ENCODE peak calls at places on chromosomes 3 and 15, in nine cellular contexts. One of them, this sample, is unnamed.

GRCh38 chr3:24373198-24373959 is 121.3 kb downstream of the THRB start:
- DNase-seq in RWPE1: no peak
- DNase-seq in fibroblast of pulmonary artery: no peak
- DNase-seq in body of pancreas: peak
- DNase-seq in AG09319: no peak
- DNase-seq in upper lobe of right lung: peak
- DNase-seq in A673: no peak
- DNase-seq in Peyer's patch: no peak
- DNase-seq in epithelial cell of esophagus: no peak
- DNase-seq in this sample: no peak

GRCh38 chr3:186909078-186909853 is 21.1 kb upstream of the ST6GAL1 start:
- DNase-seq in RWPE1: no peak
- DNase-seq in fibroblast of pulmonary artery: no peak
- DNase-seq in body of pancreas: no peak
- DNase-seq in AG09319: no peak
- DNase-seq in upper lobe of right lung: no peak
- DNase-seq in A673: no peak
- DNase-seq in Peyer's patch: no peak
- DNase-seq in epithelial cell of esophagus: no peak
- DNase-seq in this sample: no peak

GRCh38 chr15:23052522-23052921 is 13.2 kb upstream of the TUBGCP5 start:
- DNase-seq in RWPE1: no peak
- DNase-seq in fibroblast of pulmonary artery: no peak
- DNase-seq in body of pancreas: no peak
- DNase-seq in AG09319: no peak
- DNase-seq in upper lobe of right lung: no peak
- DNase-seq in A673: no peak
- DNase-seq in Peyer's patch: no peak
- DNase-seq in epithelial cell of esophagus: no peak
- DNase-seq in this sample: no peak

GRCh38 chr3:23075478-23075877 is 127.6 kb upstream of the UBE2E2 start:
- DNase-seq in RWPE1: no peak
- DNase-seq in fibroblast of pulmonary artery: peak
- DNase-seq in body of pancreas: no peak
- DNase-seq in AG09319: no peak
- DNase-seq in upper lobe of right lung: no peak
- DNase-seq in A673: no peak
- DNase-seq in Peyer's patch: no peak
- DNase-seq in epithelial cell of esophagus: no peak
- DNase-seq in this sample: no peak

GRCh38 chr3:28349397-28350000 is 875 bp upstream of the AZI2 start:
- DNase-seq in RWPE1: peak
- DNase-seq in fibroblast of pulmonary artery: no peak
- DNase-seq in body of pancreas: no peak
- DNase-seq in AG09319: no peak
- DNase-seq in upper lobe of right lung: no peak
- DNase-seq in A673: no peak
- DNase-seq in Peyer's patch: no peak
- DNase-seq in epithelial cell of esophagus: peak
- DNase-seq in this sample: no peak

GRCh38 chr3:101976473-101976872 is 127.2 kb downstream of the NFKBIZ start:
- DNase-seq in RWPE1: no peak
- DNase-seq in fibroblast of pulmonary artery: peak
- DNase-seq in body of pancreas: no peak
- DNase-seq in AG09319: no peak
- DNase-seq in upper lobe of right lung: no peak
- DNase-seq in A673: no peak
- DNase-seq in Peyer's patch: no peak
- DNase-seq in epithelial cell of esophagus: no peak
- DNase-seq in this sample: peak

GRCh38 chr3:135352213-135352612 is 557.2 kb downstream of the EPHB1 start:
- DNase-seq in RWPE1: no peak
- DNase-seq in fibroblast of pulmonary artery: no peak
- DNase-seq in body of pancreas: no peak
- DNase-seq in AG09319: no peak
- DNase-seq in upper lobe of right lung: no peak
- DNase-seq in A673: no peak
- DNase-seq in Peyer's patch: no peak
- DNase-seq in epithelial cell of esophagus: no peak
- DNase-seq in this sample: no peak

GRCh38 chr3:78887029-78887428 is 880.8 kb downstream of the ROBO1 start:
- DNase-seq in RWPE1: peak
- DNase-seq in fibroblast of pulmonary artery: peak
- DNase-seq in body of pancreas: no peak
- DNase-seq in AG09319: no peak
- DNase-seq in upper lobe of right lung: no peak
- DNase-seq in A673: no peak
- DNase-seq in Peyer's patch: no peak
- DNase-seq in epithelial cell of esophagus: peak
- DNase-seq in this sample: peak

GRCh38 chr15:33190539-33190938 is 4.0 kb downstream of the FMN1 start:
- DNase-seq in RWPE1: no peak
- DNase-seq in fibroblast of pulmonary artery: no peak
- DNase-seq in body of pancreas: no peak
- DNase-seq in AG09319: no peak
- DNase-seq in upper lobe of right lung: no peak
- DNase-seq in A673: no peak
- DNase-seq in Peyer's patch: no peak
- DNase-seq in epithelial cell of esophagus: no peak
- DNase-seq in this sample: no peak

GRCh38 chr15:31474059-31474868 is 147.6 kb downstream of the KLF13 start:
- DNase-seq in RWPE1: no peak
- DNase-seq in fibroblast of pulmonary artery: no peak
- DNase-seq in body of pancreas: no peak
- DNase-seq in AG09319: no peak
- DNase-seq in upper lobe of right lung: no peak
- DNase-seq in A673: no peak
- DNase-seq in Peyer's patch: no peak
- DNase-seq in epithelial cell of esophagus: no peak
- DNase-seq in this sample: no peak

GRCh38 chr3:150249776-150250175 is 158.3 kb upstream of the TSC22D2 start:
- DNase-seq in RWPE1: no peak
- DNase-seq in fibroblast of pulmonary artery: no peak
- DNase-seq in body of pancreas: no peak
- DNase-seq in AG09319: no peak
- DNase-seq in upper lobe of right lung: no peak
- DNase-seq in A673: no peak
- DNase-seq in Peyer's patch: no peak
- DNase-seq in epithelial cell of esophagus: no peak
- DNase-seq in this sample: no peak

GRCh38 chr3:39288300-39288808 is 8.5 kb upstream of the CX3CR1 start:
- DNase-seq in RWPE1: peak
- DNase-seq in fibroblast of pulmonary artery: peak
- DNase-seq in body of pancreas: peak
- DNase-seq in AG09319: peak
- DNase-seq in upper lobe of right lung: peak
- DNase-seq in A673: peak
- DNase-seq in Peyer's patch: peak
- DNase-seq in epithelial cell of esophagus: peak
- DNase-seq in this sample: peak

GRCh38 chr3:11198070-11198469 is 43.8 kb downstream of the HRH1 start:
- DNase-seq in RWPE1: no peak
- DNase-seq in fibroblast of pulmonary artery: no peak
- DNase-seq in body of pancreas: no peak
- DNase-seq in AG09319: no peak
- DNase-seq in upper lobe of right lung: no peak
- DNase-seq in A673: no peak
- DNase-seq in Peyer's patch: no peak
- DNase-seq in epithelial cell of esophagus: no peak
- DNase-seq in this sample: no peak

GRCh38 chr3:14283092-14283820 is 104.6 kb downstream of the LSM3 start:
- DNase-seq in RWPE1: no peak
- DNase-seq in fibroblast of pulmonary artery: no peak
- DNase-seq in body of pancreas: no peak
- DNase-seq in AG09319: no peak
- DNase-seq in upper lobe of right lung: no peak
- DNase-seq in A673: no peak
- DNase-seq in Peyer's patch: peak
- DNase-seq in epithelial cell of esophagus: no peak
- DNase-seq in this sample: no peak

GRCh38 chr15:80031841-80032240 is 27.6 kb upstream of the ZFAND6 start:
- DNase-seq in RWPE1: peak
- DNase-seq in fibroblast of pulmonary artery: no peak
- DNase-seq in body of pancreas: no peak
- DNase-seq in AG09319: no peak
- DNase-seq in upper lobe of right lung: no peak
- DNase-seq in A673: no peak
- DNase-seq in Peyer's patch: no peak
- DNase-seq in epithelial cell of esophagus: peak
- DNase-seq in this sample: no peak

DNA sequence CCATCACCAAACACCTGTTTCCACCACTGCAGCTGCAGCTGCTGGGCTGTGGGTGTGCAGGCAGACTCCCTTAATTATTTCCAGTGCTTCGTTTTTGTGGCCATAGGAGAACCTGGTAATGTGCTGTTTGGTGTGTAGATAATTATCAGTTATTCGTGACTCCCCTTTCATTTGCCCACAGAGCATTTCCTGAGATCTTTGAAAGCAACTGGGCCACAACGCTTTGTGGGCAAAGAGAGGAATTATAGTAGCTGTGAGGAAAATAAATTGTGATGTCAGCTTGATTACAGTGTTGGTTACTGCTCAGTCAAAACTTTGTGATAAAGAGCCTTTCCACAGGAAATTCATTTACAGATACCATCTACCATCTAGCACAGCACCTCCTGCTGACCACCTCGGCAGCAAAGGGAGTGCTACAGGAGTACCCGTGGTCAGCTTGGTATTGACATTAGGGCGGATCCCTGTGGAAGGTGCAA is 193.3 kb upstream of the SLCO3A1 start:
- DNase-seq in RWPE1: no peak
- DNase-seq in fibroblast of pulmonary artery: no peak
- DNase-seq in body of pancreas: no peak
- DNase-seq in AG09319: no peak
- DNase-seq in upper lobe of right lung: no peak
- DNase-seq in A673: no peak
- DNase-seq in Peyer's patch: no peak
- DNase-seq in epithelial cell of esophagus: no peak
- DNase-seq in this sample: no peak
- TF ChIP-seq CTCF in RWPE1: no peak
- TF ChIP-seq CTCF in fibroblast of pulmonary artery: no peak
- TF ChIP-seq CTCF in body of pancreas: no peak
- TF ChIP-seq CTCF in AG09319: no peak
- TF ChIP-seq CTCF in upper lobe of right lung: no peak
- TF ChIP-seq CTCF in A673: peak
- TF ChIP-seq CTCF in Peyer's patch: no peak
- TF ChIP-seq CTCF in epithelial cell of esophagus: no peak
- TF ChIP-seq CTCF in this sample: no peak

DNA sequence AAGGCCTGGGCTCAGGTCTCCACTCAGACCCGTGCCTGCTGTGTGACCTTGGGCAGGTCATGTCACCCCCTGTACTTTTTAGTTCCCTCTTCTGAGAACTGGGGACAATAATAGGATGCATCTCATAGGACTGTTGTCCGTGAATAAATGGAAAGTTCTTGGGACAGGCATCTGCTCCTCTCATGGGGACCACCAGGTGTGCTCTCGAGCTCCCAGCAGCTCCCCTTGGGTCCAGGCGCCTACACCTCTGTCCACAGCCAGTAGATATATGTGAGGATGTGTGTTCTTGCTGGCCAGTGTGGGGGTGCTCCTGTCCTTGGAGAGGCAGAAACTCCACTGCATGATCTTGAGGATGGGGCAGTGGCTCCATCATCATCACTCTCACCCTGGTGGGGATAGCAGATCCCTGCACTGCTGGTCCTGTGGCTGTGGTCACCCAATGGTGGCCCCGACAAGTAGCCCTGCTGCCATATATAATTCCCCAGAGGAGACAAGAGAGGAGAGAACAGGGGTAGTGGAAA is 257.6 kb upstream of the TLE3 start:
- DNase-seq in RWPE1: no peak
- DNase-seq in fibroblast of pulmonary artery: no peak
- DNase-seq in body of pancreas: no peak
- DNase-seq in AG09319: no peak
- DNase-seq in upper lobe of right lung: peak
- DNase-seq in A673: no peak
- DNase-seq in Peyer's patch: no peak
- DNase-seq in epithelial cell of esophagus: no peak
- DNase-seq in this sample: no peak
- TF ChIP-seq CTCF in RWPE1: no peak
- TF ChIP-seq CTCF in fibroblast of pulmonary artery: peak
- TF ChIP-seq CTCF in body of pancreas: no peak
- TF ChIP-seq CTCF in AG09319: no peak
- TF ChIP-seq CTCF in upper lobe of right lung: no peak
- TF ChIP-seq CTCF in A673: peak
- TF ChIP-seq CTCF in Peyer's patch: no peak
- TF ChIP-seq CTCF in epithelial cell of esophagus: no peak
- TF ChIP-seq CTCF in this sample: no peak

GRCh38 chr3:159882784-159883779 is 105.6 kb upstream of the IL12A start:
- DNase-seq in RWPE1: peak
- DNase-seq in fibroblast of pulmonary artery: peak
- DNase-seq in body of pancreas: no peak
- DNase-seq in AG09319: no peak
- DNase-seq in upper lobe of right lung: no peak
- DNase-seq in A673: peak
- DNase-seq in Peyer's patch: no peak
- DNase-seq in epithelial cell of esophagus: peak
- DNase-seq in this sample: peak
- TF ChIP-seq CTCF in RWPE1: no peak
- TF ChIP-seq CTCF in fibroblast of pulmonary artery: no peak
- TF ChIP-seq CTCF in body of pancreas: no peak
- TF ChIP-seq CTCF in AG09319: no peak
- TF ChIP-seq CTCF in upper lobe of right lung: no peak
- TF ChIP-seq CTCF in A673: no peak
- TF ChIP-seq CTCF in Peyer's patch: no peak
- TF ChIP-seq CTCF in epithelial cell of esophagus: no peak
- TF ChIP-seq CTCF in this sample: no peak

GRCh38 chr3:64422932-64423331 is 197.7 kb upstream of the PRICKLE2 start:
- DNase-seq in RWPE1: no peak
- DNase-seq in fibroblast of pulmonary artery: no peak
- DNase-seq in body of pancreas: no peak
- DNase-seq in AG09319: no peak
- DNase-seq in upper lobe of right lung: no peak
- DNase-seq in A673: no peak
- DNase-seq in Peyer's patch: no peak
- DNase-seq in epithelial cell of esophagus: no peak
- DNase-seq in this sample: no peak

GRCh38 chr3:64432870-64433269 is 207.6 kb upstream of the PRICKLE2 start:
- DNase-seq in RWPE1: no peak
- DNase-seq in fibroblast of pulmonary artery: no peak
- DNase-seq in body of pancreas: no peak
- DNase-seq in AG09319: no peak
- DNase-seq in upper lobe of right lung: no peak
- DNase-seq in A673: no peak
- DNase-seq in Peyer's patch: no peak
- DNase-seq in epithelial cell of esophagus: peak
- DNase-seq in this sample: no peak

GRCh38 chr3:64431717-64432116 is 206.5 kb upstream of the PRICKLE2 start:
- DNase-seq in RWPE1: no peak
- DNase-seq in fibroblast of pulmonary artery: peak
- DNase-seq in body of pancreas: no peak
- DNase-seq in AG09319: no peak
- DNase-seq in upper lobe of right lung: no peak
- DNase-seq in A673: no peak
- DNase-seq in Peyer's patch: no peak
- DNase-seq in epithelial cell of esophagus: peak
- DNase-seq in this sample: no peak

GRCh38 chr3:64426551-64426950 is 201.3 kb upstream of the PRICKLE2 start:
- DNase-seq in RWPE1: peak
- DNase-seq in fibroblast of pulmonary artery: no peak
- DNase-seq in body of pancreas: no peak
- DNase-seq in AG09319: no peak
- DNase-seq in upper lobe of right lung: no peak
- DNase-seq in A673: no peak
- DNase-seq in Peyer's patch: no peak
- DNase-seq in epithelial cell of esophagus: peak
- DNase-seq in this sample: no peak

GRCh38 chr3:64427671-64428070 is 202.4 kb upstream of the PRICKLE2 start:
- DNase-seq in RWPE1: no peak
- DNase-seq in fibroblast of pulmonary artery: no peak
- DNase-seq in body of pancreas: no peak
- DNase-seq in AG09319: no peak
- DNase-seq in upper lobe of right lung: no peak
- DNase-seq in A673: no peak
- DNase-seq in Peyer's patch: no peak
- DNase-seq in epithelial cell of esophagus: no peak
- DNase-seq in this sample: no peak
- TF ChIP-seq CTCF in RWPE1: no peak
- TF ChIP-seq CTCF in fibroblast of pulmonary artery: no peak
- TF ChIP-seq CTCF in body of pancreas: no peak
- TF ChIP-seq CTCF in AG09319: no peak
- TF ChIP-seq CTCF in upper lobe of right lung: no peak
- TF ChIP-seq CTCF in A673: no peak
- TF ChIP-seq CTCF in Peyer's patch: no peak
- TF ChIP-seq CTCF in epithelial cell of esophagus: no peak
- TF ChIP-seq CTCF in this sample: no peak